ENCODE peak calls at places on chromosomes 2 and 18, in four cellular contexts. L, H, Y and T are unnamed samples.

GRCh38 chr18:61893304-61893970 is 630 bp upstream of the RNF152 start:
- DNase-seq in Y (no peak), H (no peak), L (peak; percentile 48), T (peak; percentile 39)

GRCh38 chr18:6109743-6110142 is 214.4 kb upstream of the TMEM200C start:
- DNase-seq in H (no peak), L (no peak), Y (no peak), T (no peak)

GRCh38 chr2:232541195-232541960 is 1.9 kb downstream of the CHRNG start:
- DNase-seq in L (no peak), H (no peak), Y (no peak), T (no peak)

GRCh38 chr2:214533511-214533910 is 122.7 kb downstream of the VWC2L start:
- DNase-seq in H (no peak), L (no peak), Y (no peak), T (no peak)

GRCh38 chr2:108396845-108397244 is 19.1 kb downstream of the SULT1C4 start:
- DNase-seq in H (peak; percentile 44), Y (peak; percentile 57), L (peak; percentile 42), T (no peak)

GRCh38 chr2:121999273-121999672 is 243.8 kb downstream of the TSN start:
- DNase-seq in Y (no peak), H (no peak), L (no peak), T (peak; percentile 52)

GRCh38 chr2:10873790-10874437 is 37.8 kb upstream of the KCNF1 start:
- DNase-seq in H (no peak), L (no peak), Y (no peak), T (no peak)

GRCh38 chr2:127386764-127387654 is 766 bp downstream of the MAP3K2 start:
- DNase-seq in L (peak; percentile 73), Y (peak; percentile 91), H (peak; percentile 93), T (peak; percentile 78)

GRCh38 chr2:142952793-142953192 is 75.3 kb downstream of the KYNU start:
- DNase-seq in H (no peak), L (no peak), Y (no peak), T (no peak)

GRCh38 chr2:10931710-10932255 is 20.0 kb downstream of the KCNF1 start:
- DNase-seq in Y (no peak), H (no peak), L (no peak), T (no peak)

GRCh38 chr2:17752892-17753802 is 463 bp downstream of the SMC6 start:
- DNase-seq in L (peak; percentile 53), H (peak; percentile 83), Y (peak; percentile 63), T (peak; percentile 50)

GRCh38 chr18:49560277-49561126 is 1.4 kb upstream of the LIPG start:
- DNase-seq in Y (no peak), H (no peak), L (peak; percentile 49), T (no peak)

GRCh38 chr18:49563130-49563540 is 1.3 kb downstream of the LIPG start:
- DNase-seq in L (no peak), Y (no peak), H (no peak), T (no peak)

GRCh38 chr18:49562481-49563129 is 748 bp downstream of the LIPG start:
- DNase-seq in L (no peak), Y (no peak), H (no peak), T (no peak)

GRCh38 chr18:49561127-49561376 is 805 bp upstream of the LIPG start:
- DNase-seq in L (no peak), Y (no peak), H (no peak), T (no peak)

GRCh38 chr18:49561377-49562193 is at the start of gene LIPG:
- DNase-seq in Y (peak; percentile 34), H (peak; percentile 25), L (peak; percentile 67), T (peak; percentile 75)
- TF ChIP-seq HMGXB4 in Y (peak; percentile 24), H (no peak), L (peak; percentile 44), T (no peak)

DNA sequence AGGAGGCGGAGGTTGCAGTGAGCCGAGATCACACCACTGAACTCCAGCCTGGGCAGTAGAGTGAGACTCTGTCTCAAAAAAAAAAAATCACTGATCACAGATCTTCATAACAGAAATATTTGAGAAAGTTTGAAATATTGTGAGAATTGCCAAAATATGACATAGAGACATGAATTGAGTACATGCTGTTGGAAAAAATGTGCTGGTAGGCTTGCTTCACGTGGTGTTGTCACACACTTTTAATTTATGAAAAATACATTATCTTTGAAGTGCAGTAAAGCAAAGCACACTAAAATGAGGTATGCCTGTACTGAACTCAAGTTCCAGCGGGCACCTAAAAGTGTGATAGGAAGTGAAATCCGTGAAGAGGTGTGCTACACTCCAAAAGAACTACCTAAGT is 152.6 kb downstream of the TMEFF2 start:
- DNase-seq in H (no peak), L (no peak), Y (no peak), T (no peak)
- TF ChIP-seq HMGXB4 in H (no peak), L (no peak), Y (no peak), T (no peak)

GRCh38 chr2:151053661-151053990 is 208.0 kb downstream of the RBM43 start:
- DNase-seq in L (no peak), H (no peak), Y (no peak), T (no peak)

GRCh38 chr2:151051584-151052220 is 210.0 kb downstream of the RBM43 start:
- DNase-seq in Y (peak; percentile 35), H (peak; percentile 49), L (peak; percentile 25), T (peak; percentile 42)

GRCh38 chr2:151052850-151053660 is 208.6 kb downstream of the RBM43 start:
- DNase-seq in L (no peak), Y (no peak), H (no peak), T (no peak)

GRCh38 chr2:151049746-151050145 is 211.9 kb downstream of the RBM43 start:
- DNase-seq in H (peak; percentile 5), L (no peak), Y (peak; percentile 32), T (no peak)
- TF ChIP-seq HMGXB4 in H (no peak), L (no peak), Y (no peak), T (no peak)

GRCh38 chr18:13179566-13180113 is 38.9 kb upstream of the LDLRAD4 start:
- DNase-seq in H (no peak), L (no peak), Y (peak; percentile 95), T (no peak)
- TF ChIP-seq HMGXB4 in H (no peak), L (no peak), Y (no peak), T (no peak)

DNA sequence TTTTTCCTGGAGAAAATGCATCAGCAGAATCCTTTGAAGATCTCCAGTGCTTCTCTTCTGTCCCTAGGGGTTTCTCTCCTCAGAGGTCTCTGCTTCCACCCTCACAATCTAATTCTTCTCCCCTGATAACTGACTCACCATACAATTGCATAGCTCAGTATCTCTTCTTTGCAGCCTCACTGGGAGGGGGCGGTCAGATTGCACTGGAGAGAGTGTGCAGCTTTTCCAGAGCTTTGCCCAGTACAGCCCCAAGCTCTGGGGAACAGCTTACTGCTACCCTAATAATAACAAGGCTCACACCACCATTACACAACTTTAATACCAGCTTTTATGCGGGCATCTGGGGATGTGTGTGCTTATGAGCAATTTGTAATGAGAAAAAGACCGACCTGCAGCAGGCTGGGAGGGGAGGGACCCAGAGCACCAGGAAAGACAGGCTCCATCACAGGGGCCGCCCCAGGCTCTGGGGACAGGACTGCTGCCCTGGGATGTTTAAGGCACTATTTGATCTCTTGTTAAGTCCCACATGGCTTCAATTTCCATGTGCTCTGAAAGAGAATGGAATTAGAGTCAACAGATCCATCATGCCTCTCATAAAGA is 276.6 kb upstream of the SIX2 start:
- DNase-seq in Y (no peak), H (no peak), L (no peak), T (no peak)
- TF ChIP-seq HMGXB4 in Y (no peak), H (no peak), L (no peak), T (no peak)

DNA sequence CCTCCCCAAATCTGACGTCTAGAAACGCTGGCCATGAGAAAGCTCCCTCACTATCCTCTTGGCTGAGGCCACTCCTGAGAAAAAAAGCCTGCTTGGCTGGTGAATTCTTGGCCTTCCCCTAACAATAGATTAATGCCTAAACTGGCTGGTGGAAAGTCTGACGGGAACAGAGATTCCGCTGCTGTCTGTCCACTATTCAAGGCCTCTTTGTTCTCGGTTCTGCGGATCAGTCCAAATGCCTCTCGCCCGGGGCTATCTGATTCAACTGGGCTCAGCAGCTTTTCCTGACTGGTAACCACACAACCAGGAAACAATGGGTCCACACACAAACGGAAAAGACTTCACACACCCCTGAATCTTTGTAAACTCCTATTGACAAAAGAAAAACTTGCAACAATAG is 27.2 kb downstream of the PXDN start:
- DNase-seq in H (no peak), L (no peak), Y (no peak), T (no peak)
- TF ChIP-seq HMGXB4 in H (no peak), L (no peak), Y (no peak), T (no peak)